ENCODE peak calls at places on chromosomes 4 and X, in nine cellular contexts. E is activated naive CD4-positive, alpha-beta T cell treated with anti-CD3 and anti-CD28 coated beads, Interleukin-2, amount 50 U/mL, for 16 hours; D is hepatocyte; N is left lung; P is GM23338; U is BJ; J is RPMI7951; G is astrocyte of the spinal cord; M is naive thymus-derived CD8-positive, alpha-beta T cell. S is an unnamed sample.

GRCh38 chrX:30781711-30782444 is 107.2 kb downstream of the TAB3 start:
- DNase-seq in N (no peak), G (no peak), M (no peak), J (no peak), U (no peak), E (no peak), P (no peak), D (no peak), S (no peak)

GRCh38 chr4:26298198-26298950 is 22.4 kb upstream of the RBPJ start:
- DNase-seq in G (peak), U (peak), E (no peak), D (no peak), M (no peak), J (no peak), P (peak), N (no peak), S (no peak)

GRCh38 chr4:20625460-20625859 is 74.8 kb upstream of the PACRGL start:
- DNase-seq in G (no peak), E (no peak), U (no peak), M (no peak), N (peak), D (no peak), P (no peak), J (no peak), S (no peak)

GRCh38 chr4:108058685-108059440 is 69.2 kb downstream of the HADH start:
- DNase-seq in M (no peak), G (no peak), E (no peak), U (peak), J (peak), N (no peak), P (no peak), D (peak), S (no peak)

GRCh38 chr4:168164915-168165548 is 72.7 kb downstream of the ANXA10 start:
- DNase-seq in P (no peak), J (no peak), U (no peak), D (no peak), N (no peak), G (no peak), E (no peak), M (no peak), S (no peak)

GRCh38 chr4:127975121-127975770 is 10.0 kb downstream of the ABHD18 start:
- DNase-seq in N (no peak), D (no peak), M (no peak), P (no peak), J (no peak), E (no peak), U (no peak), G (peak), S (no peak)

GRCh38 chr4:169993531-169993930 is 32.7 kb downstream of the MFAP3L start:
- DNase-seq in D (no peak), U (no peak), G (no peak), J (peak), E (no peak), M (no peak), P (no peak), N (no peak), S (no peak)

GRCh38 chr4:75924309-75924708 is 16.5 kb downstream of the NAAA start:
- DNase-seq in M (no peak), P (no peak), G (no peak), D (no peak), N (no peak), J (no peak), E (no peak), U (no peak), S (no peak)

GRCh38 chrX:47623540-47624027 is 3.9 kb upstream of the SYN1 start:
- DNase-seq in M (peak), E (peak), P (peak), D (peak), N (peak), U (no peak), J (peak), G (peak), S (peak)

GRCh38 chrX:105463483-105463882 is 243.0 kb upstream of the TEX13A start:
- DNase-seq in J (no peak), M (no peak), P (no peak), G (no peak), N (no peak), D (no peak), U (no peak), E (no peak), S (no peak)

GRCh38 chr4:48909697-48910096 is 3.1 kb upstream of the OCIAD2 start:
- DNase-seq in J (peak), P (no peak), M (no peak), G (peak), U (peak), E (peak), N (peak), D (peak), S (no peak)

GRCh38 chr4:17577660-17578481 is 873 bp downstream of the LAP3 start:
- DNase-seq in J (peak), M (no peak), N (peak), P (peak), U (no peak), G (peak), D (peak), E (peak), S (no peak)

GRCh38 chr4:137608085-137608484 is 75.8 kb upstream of the PCDH18 start:
- DNase-seq in D (peak), U (no peak), J (no peak), N (no peak), M (no peak), E (no peak), P (peak), G (no peak), S (no peak)

GRCh38 chrX:41518127-41518840 is 71.1 kb downstream of the NYX start:
- DNase-seq in D (no peak), M (no peak), E (peak), N (no peak), J (no peak), G (no peak), U (no peak), P (no peak), S (no peak)

GRCh38 chrX:5100004-5100403 is 1128.7 kb downstream of the NLGN4X start:
- DNase-seq in J (peak), U (no peak), M (no peak), G (no peak), D (no peak), N (no peak), P (no peak), E (no peak), S (no peak)

GRCh38 chrX:9897761-9898161 is 69.4 kb upstream of the CLDN34 start:
- DNase-seq in U (peak), E (no peak), P (no peak), G (peak), D (no peak), J (peak), M (no peak), N (no peak), S (no peak)

GRCh38 chr4:173334891-173335754 is 965 bp upstream of the HMGB2 start:
- DNase-seq in D (peak), J (peak), M (no peak), G (peak), E (peak), P (peak), N (peak), U (peak), S (peak)

GRCh38 chr4:169099775-169100180 is 89.7 kb upstream of the CBR4 start:
- DNase-seq in E (no peak), P (no peak), G (peak), D (peak), N (no peak), M (no peak), U (no peak), J (no peak), S (no peak)

GRCh38 chrX:2901367-2902036 is 27.6 kb downstream of the ARSD start:
- DNase-seq in U (no peak), N (no peak), P (no peak), G (no peak), D (no peak), E (no peak), M (no peak), J (peak), S (no peak)

GRCh38 chrX:68897118-68897517 is 68.3 kb downstream of the EFNB1 start:
- DNase-seq in J (no peak), N (no peak), D (no peak), P (no peak), G (no peak), U (no peak), M (no peak), E (no peak), S (no peak)

GRCh38 chrX:39442332-39442731 is 641.1 kb downstream of the MID1IP1 start:
- DNase-seq in G (no peak), E (no peak), P (no peak), D (no peak), M (no peak), N (no peak), J (no peak), U (no peak), S (no peak)

GRCh38 chr4:123819362-123820035 is 422.9 kb downstream of the SPRY1 start:
- DNase-seq in D (no peak), U (no peak), M (no peak), P (no peak), G (no peak), N (no peak), J (peak), E (no peak), S (no peak)

GRCh38 chr4:151407466-151408379 is 1.3 kb upstream of the FHIP1A start:
- DNase-seq in G (peak), D (peak), J (no peak), N (peak), P (peak), E (peak), M (no peak), U (no peak), S (no peak)

GRCh38 chr4:177275999-177276398 is 33.7 kb upstream of the NEIL3 start:
- DNase-seq in M (no peak), J (no peak), P (no peak), N (no peak), E (no peak), D (no peak), U (no peak), G (no peak), S (no peak)

GRCh38 chr4:48315728-48316630 is 25.4 kb upstream of the SLAIN2 start:
- DNase-seq in P (peak), M (peak), J (peak), N (no peak), U (no peak), G (peak), D (peak), E (no peak), S (no peak)

GRCh38 chrX:130125090-130125489 is 14.8 kb upstream of the ELF4 start:
- DNase-seq in D (peak), P (no peak), N (no peak), U (no peak), G (no peak), M (no peak), J (no peak), E (no peak), S (no peak)

S was measured in mesothelial cell of epicardium.